ENCODE peak calls at places on chromosomes 6 and 20, in four cellular contexts. One of them, this sample, is unnamed. For H3K9me3, the result is how much of the 10 kb centered on the place peaks cover.

GRCh38 chr6:84740385-84740784 is 24.0 kb downstream of the TBX18 start:
- DNase-seq in IMR-90: no peak
- DNase-seq in ovary: no peak
- DNase-seq in transverse colon: no peak
- DNase-seq in this sample: no peak

GRCh38 chr6:111788779-111789276 is 84.4 kb downstream of the FYN start:
- DNase-seq in IMR-90: no peak
- DNase-seq in ovary: no peak
- DNase-seq in transverse colon: no peak
- DNase-seq in this sample: no peak

GRCh38 chr6:18177566-18177965 is 22.3 kb downstream of the KDM1B start:
- DNase-seq in ovary: no peak
- DNase-seq in transverse colon: peak
- DNase-seq in IMR-90: no peak
- DNase-seq in this sample: no peak

GRCh38 chr6:4774715-4775590 is 1.3 kb upstream of the CDYL start:
- DNase-seq in transverse colon: peak
- DNase-seq in IMR-90: no peak
- DNase-seq in ovary: peak
- DNase-seq in this sample: peak

GRCh38 chr6:42963855-42964605 is 3.5 kb downstream of the GNMT start:
- DNase-seq in transverse colon: peak
- DNase-seq in ovary: no peak
- DNase-seq in IMR-90: peak
- DNase-seq in this sample: peak

GRCh38 chr6:13988049-13988738 is 63.4 kb downstream of the RNF182 start:
- DNase-seq in IMR-90: no peak
- DNase-seq in transverse colon: no peak
- DNase-seq in ovary: no peak
- DNase-seq in this sample: no peak

GRCh38 chr20:39961667-39962066 is 727.4 kb downstream of the MAFB start:
- DNase-seq in transverse colon: no peak
- DNase-seq in ovary: no peak
- DNase-seq in IMR-90: no peak
- DNase-seq in this sample: no peak

GRCh38 chr6:18446771-18447170 is 59.6 kb downstream of the RNF144B start:
- DNase-seq in ovary: no peak
- DNase-seq in transverse colon: no peak
- DNase-seq in IMR-90: no peak
- DNase-seq in this sample: no peak

GRCh38 chr6:38443750-38444149 is 196.0 kb downstream of the BTBD9 start:
- DNase-seq in transverse colon: no peak
- DNase-seq in IMR-90: no peak
- DNase-seq in ovary: no peak
- DNase-seq in this sample: no peak

GRCh38 chr6:9921366-9921765 is 493.5 kb downstream of the TFAP2A start:
- DNase-seq in ovary: no peak
- DNase-seq in IMR-90: no peak
- DNase-seq in transverse colon: no peak
- DNase-seq in this sample: no peak

DNA sequence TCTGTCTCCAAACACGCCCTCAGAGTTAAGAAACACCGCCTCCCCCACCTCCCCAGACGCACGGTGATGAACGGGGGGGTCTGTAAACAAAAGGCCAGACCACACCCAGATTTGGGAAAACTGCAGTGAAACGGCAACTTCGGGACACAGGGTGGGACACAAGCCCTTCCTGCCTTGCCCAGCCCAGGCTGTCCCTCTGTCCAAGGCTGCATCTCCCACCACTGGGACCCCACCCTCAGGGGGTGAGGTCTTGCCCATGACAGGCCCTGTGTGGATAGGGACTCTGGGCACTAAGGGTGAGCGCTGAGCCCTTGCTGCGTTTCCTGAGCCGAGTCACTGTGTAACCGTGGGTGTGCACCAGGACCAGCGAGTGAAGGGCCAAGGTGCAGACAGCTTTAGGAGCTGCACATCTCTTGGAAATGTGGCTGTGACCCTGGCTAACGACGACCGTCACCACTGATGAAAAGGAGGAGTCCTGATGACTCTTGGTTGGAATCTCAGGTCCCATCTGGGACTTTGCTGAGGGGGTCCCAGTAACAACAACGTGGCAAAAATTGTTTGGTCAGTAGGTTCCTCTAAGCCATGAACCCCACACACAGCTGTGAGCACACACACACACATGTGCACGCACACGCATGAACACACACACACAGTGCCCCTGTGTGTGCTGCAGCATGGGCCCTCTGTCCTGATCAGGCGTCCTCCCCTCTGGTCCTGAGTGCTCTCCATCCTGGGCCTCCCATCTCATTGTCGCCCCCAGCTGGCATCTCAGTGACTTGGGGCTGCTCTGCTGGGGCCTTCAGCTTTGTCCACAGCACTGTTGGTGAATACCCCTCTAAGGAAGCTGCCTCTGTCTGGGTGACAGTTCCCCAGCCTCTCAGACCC is 100.6 kb downstream of the RAMACL start:
- DNase-seq in IMR-90: no peak
- DNase-seq in transverse colon: no peak
- DNase-seq in ovary: no peak
- DNase-seq in this sample: no peak
- H3K9me3 ChIP-seq in IMR-90: under half
- H3K9me3 ChIP-seq in transverse colon: under half
- H3K9me3 ChIP-seq in ovary: under half
- H3K9me3 ChIP-seq in this sample: under half

GRCh38 chr6:24901698-24902328 is 33.9 kb downstream of the RIPOR2 start:
- DNase-seq in ovary: no peak
- DNase-seq in IMR-90: no peak
- DNase-seq in transverse colon: no peak
- DNase-seq in this sample: no peak

GRCh38 chr6:24903681-24904080 is 32.1 kb downstream of the RIPOR2 start:
- DNase-seq in IMR-90: no peak
- DNase-seq in ovary: no peak
- DNase-seq in transverse colon: no peak
- DNase-seq in this sample: no peak

GRCh38 chr6:24900917-24901697 is 34.7 kb downstream of the RIPOR2 start:
- DNase-seq in transverse colon: no peak
- DNase-seq in IMR-90: no peak
- DNase-seq in ovary: no peak
- DNase-seq in this sample: no peak

GRCh38 chr6:24905485-24905884 is 30.3 kb downstream of the RIPOR2 start:
- DNase-seq in transverse colon: no peak
- DNase-seq in IMR-90: no peak
- DNase-seq in ovary: no peak
- DNase-seq in this sample: no peak

GRCh38 chr6:24902782-24903181 is 33.0 kb downstream of the RIPOR2 start:
- DNase-seq in IMR-90: peak
- DNase-seq in ovary: no peak
- DNase-seq in transverse colon: no peak
- DNase-seq in this sample: no peak
- H3K9me3 ChIP-seq in IMR-90: under half
- H3K9me3 ChIP-seq in ovary: under half
- H3K9me3 ChIP-seq in transverse colon: under half
- H3K9me3 ChIP-seq in this sample: under half

GRCh38 chr6:144202879-144203468 is 52.7 kb downstream of the STX11 start:
- DNase-seq in IMR-90: no peak
- DNase-seq in ovary: no peak
- DNase-seq in transverse colon: no peak
- DNase-seq in this sample: no peak
- H3K9me3 ChIP-seq in IMR-90: under half
- H3K9me3 ChIP-seq in ovary: under half
- H3K9me3 ChIP-seq in transverse colon: under half
- H3K9me3 ChIP-seq in this sample: under half

GRCh38 chr6:322940-323729 is 30.8 kb downstream of the DUSP22 start:
- DNase-seq in IMR-90: no peak
- DNase-seq in transverse colon: peak
- DNase-seq in ovary: no peak
- DNase-seq in this sample: no peak
- H3K9me3 ChIP-seq in IMR-90: under half
- H3K9me3 ChIP-seq in transverse colon: under half
- H3K9me3 ChIP-seq in ovary: under half
- H3K9me3 ChIP-seq in this sample: under half